ENCODE peak calls at places on chromosome 22, in four cellular contexts. J is nephron progenitor cell; N is fibroblast of pulmonary artery; M is stimulated activated CD4-positive, alpha-beta T cell treated with anti-CD3 and anti-CD28 coated beads, Interleukin-15, amount 100 ng/mL, for 1 hour. O is an unnamed sample.

GRCh38 chr22:27948569-27948968 is 29.5 kb upstream of the PITPNB start:
- DNase-seq in J (no peak), N (no peak), M (no peak), O (no peak)

GRCh38 chr22:20319041-20319744 is 667 bp downstream of the DGCR6L start:
- DNase-seq in J (peak), N (peak), M (no peak), O (no peak)

GRCh38 chr22:36165161-36165560 is 4.6 kb upstream of the APOL3 start:
- DNase-seq in J (no peak), N (no peak), M (no peak), O (no peak)

GRCh38 chr22:17158176-17158567 is 905 bp downstream of the HDHD5 start:
- DNase-seq in J (no peak), N (no peak), M (no peak), O (no peak)

GRCh38 chr22:35422936-35423335 is 23.0 kb downstream of the MCM5 start:
- DNase-seq in J (no peak), N (no peak), M (no peak), O (no peak)

GRCh38 chr22:19143967-19144400 is 467 bp downstream of the ESS2 start:
- DNase-seq in J (no peak), N (no peak), M (no peak), O (no peak)

GRCh38 chr22:31898911-31899310 is 45.4 kb upstream of the YWHAH start:
- DNase-seq in J (peak), N (no peak), M (no peak), O (no peak)

GRCh38 chr22:37310075-37310606 is 27.8 kb downstream of the CYTH4 start:
- DNase-seq in J (no peak), N (no peak), M (no peak), O (no peak)

GRCh38 chr22:47196881-47197701 is 434.6 kb downstream of the TBC1D22A start:
- DNase-seq in J (no peak), N (no peak), M (no peak), O (no peak)

GRCh38 chr22:49164773-49165320 is 662.8 kb downstream of the BRD1 start:
- DNase-seq in J (no peak), N (no peak), M (no peak), O (no peak)

GRCh38 chr22:47630741-47631534 is 868.5 kb downstream of the TBC1D22A start:
- DNase-seq in J (no peak), N (no peak), M (no peak), O (no peak)

GRCh38 chr22:27090595-27090994 is 433.2 kb downstream of the MIAT start:
- DNase-seq in J (no peak), N (no peak), M (no peak), O (no peak)

GRCh38 chr22:44638966-44639739 is 62.9 kb upstream of the PRR5 start:
- DNase-seq in J (no peak), N (peak), M (no peak), O (no peak)

GRCh38 chr22:38948181-38948940 is 9.0 kb upstream of the APOBEC3A start:
- DNase-seq in J (no peak), N (no peak), M (no peak), O (no peak)

O was measured in heart right ventricle.